ENCODE peak calls at places on chromosomes 7 and 10, in seven cellular contexts. One of them, this sample, is unnamed. For H3K4me1, the result is how much of the 10 kb centered on the place peaks cover.

GRCh38 chr7:101593556-101593955 is 35.5 kb downstream of the MYL10 start:
- DNase-seq in K562: no peak
- DNase-seq in HepG2: no peak
- DNase-seq in HCT116: no peak
- DNase-seq in H1: no peak
- DNase-seq in GM12878: no peak
- DNase-seq in SK-N-SH: no peak
- DNase-seq in this sample: no peak

GRCh38 chr7:99563650-99564049 is 5.2 kb downstream of the ZNF655 start:
- DNase-seq in K562: no peak
- DNase-seq in HepG2: no peak
- DNase-seq in HCT116: no peak
- DNase-seq in H1: no peak
- DNase-seq in GM12878: no peak
- DNase-seq in SK-N-SH: no peak
- DNase-seq in this sample: no peak

GRCh38 chr10:12202230-12202629 is 6.2 kb downstream of the CDC123 start:
- DNase-seq in K562: no peak
- DNase-seq in HepG2: no peak
- DNase-seq in HCT116: no peak
- DNase-seq in H1: no peak
- DNase-seq in GM12878: no peak
- DNase-seq in SK-N-SH: no peak
- DNase-seq in this sample: no peak

GRCh38 chr10:6009159-6009558 is 31.8 kb upstream of the IL15RA start:
- DNase-seq in K562: no peak
- DNase-seq in HepG2: no peak
- DNase-seq in HCT116: no peak
- DNase-seq in H1: no peak
- DNase-seq in GM12878: no peak
- DNase-seq in SK-N-SH: no peak
- DNase-seq in this sample: no peak

GRCh38 chr7:1368682-1369571 is 90.3 kb downstream of the MICALL2 start:
- DNase-seq in K562: peak
- DNase-seq in HepG2: peak
- DNase-seq in HCT116: peak
- DNase-seq in H1: peak
- DNase-seq in GM12878: no peak
- DNase-seq in SK-N-SH: peak
- DNase-seq in this sample: peak

GRCh38 chr10:11358046-11358445 is 253.4 kb downstream of the USP6NL start:
- DNase-seq in K562: no peak
- DNase-seq in HepG2: no peak
- DNase-seq in HCT116: no peak
- DNase-seq in H1: no peak
- DNase-seq in GM12878: no peak
- DNase-seq in SK-N-SH: no peak
- DNase-seq in this sample: no peak

GRCh38 chr7:107147464-107148214 is 21.2 kb upstream of the HBP1 start:
- DNase-seq in K562: peak
- DNase-seq in HepG2: peak
- DNase-seq in HCT116: peak
- DNase-seq in H1: no peak
- DNase-seq in GM12878: no peak
- DNase-seq in SK-N-SH: peak
- DNase-seq in this sample: no peak

GRCh38 chr10:30420266-30420665 is 13.7 kb upstream of the MAP3K8 start:
- DNase-seq in K562: no peak
- DNase-seq in HepG2: no peak
- DNase-seq in HCT116: no peak
- DNase-seq in H1: no peak
- DNase-seq in GM12878: no peak
- DNase-seq in SK-N-SH: no peak
- DNase-seq in this sample: no peak

GRCh38 chr10:86653987-86654386 is 360 bp upstream of the OPN4 start:
- DNase-seq in K562: no peak
- DNase-seq in HepG2: no peak
- DNase-seq in HCT116: no peak
- DNase-seq in H1: no peak
- DNase-seq in GM12878: no peak
- DNase-seq in SK-N-SH: no peak
- DNase-seq in this sample: no peak
- H3K4me1 ChIP-seq in K562: under half
- H3K4me1 ChIP-seq in HepG2: under half
- H3K4me1 ChIP-seq in HCT116: under half
- H3K4me1 ChIP-seq in H1: under half
- H3K4me1 ChIP-seq in GM12878: under half
- H3K4me1 ChIP-seq in SK-N-SH: under half
- H3K4me1 ChIP-seq in this sample: under half

DNA sequence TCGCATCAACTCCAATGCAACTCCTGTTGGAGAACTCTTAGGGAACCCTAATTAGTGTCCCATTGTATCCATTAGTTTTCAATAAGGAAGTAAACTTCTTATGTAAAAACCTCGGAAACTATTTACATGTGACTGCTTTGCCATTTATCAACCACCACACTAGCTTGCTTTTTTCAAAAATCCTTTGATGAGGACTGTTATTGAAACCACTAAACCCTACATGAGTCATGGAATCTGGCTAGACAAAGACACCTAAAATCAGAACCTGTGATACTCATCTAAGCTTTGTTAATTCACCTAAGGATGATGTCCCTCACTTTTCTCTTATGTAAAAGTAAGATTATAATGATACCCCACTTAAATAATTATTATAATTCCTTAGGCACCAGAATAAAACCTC is 414.1 kb upstream of the ETV1 start:
- DNase-seq in K562: no peak
- DNase-seq in HepG2: no peak
- DNase-seq in HCT116: no peak
- DNase-seq in H1: no peak
- DNase-seq in GM12878: no peak
- DNase-seq in SK-N-SH: no peak
- DNase-seq in this sample: peak
- TF ChIP-seq YY1 in K562: no peak
- TF ChIP-seq YY1 in HepG2: no peak
- TF ChIP-seq YY1 in HCT116: no peak
- TF ChIP-seq YY1 in H1: no peak
- TF ChIP-seq YY1 in GM12878: no peak
- TF ChIP-seq YY1 in SK-N-SH: no peak
- TF ChIP-seq YY1 in this sample: no peak

GRCh38 chr7:159040912-159041711 is 103.6 kb downstream of the VIPR2 start:
- DNase-seq in K562: no peak
- DNase-seq in HepG2: no peak
- DNase-seq in HCT116: no peak
- DNase-seq in H1: peak
- DNase-seq in GM12878: no peak
- DNase-seq in SK-N-SH: no peak
- DNase-seq in this sample: no peak

GRCh38 chr7:159038066-159038465 is 106.6 kb downstream of the VIPR2 start:
- DNase-seq in K562: no peak
- DNase-seq in HepG2: no peak
- DNase-seq in HCT116: no peak
- DNase-seq in H1: peak
- DNase-seq in GM12878: no peak
- DNase-seq in SK-N-SH: no peak
- DNase-seq in this sample: no peak

GRCh38 chr7:159039716-159040115 is 105.0 kb downstream of the VIPR2 start:
- DNase-seq in K562: no peak
- DNase-seq in HepG2: no peak
- DNase-seq in HCT116: no peak
- DNase-seq in H1: no peak
- DNase-seq in GM12878: no peak
- DNase-seq in SK-N-SH: no peak
- DNase-seq in this sample: no peak

GRCh38 chr7:159042084-159042483 is 102.6 kb downstream of the VIPR2 start:
- DNase-seq in K562: no peak
- DNase-seq in HepG2: no peak
- DNase-seq in HCT116: no peak
- DNase-seq in H1: peak
- DNase-seq in GM12878: no peak
- DNase-seq in SK-N-SH: no peak
- DNase-seq in this sample: no peak

DNA sequence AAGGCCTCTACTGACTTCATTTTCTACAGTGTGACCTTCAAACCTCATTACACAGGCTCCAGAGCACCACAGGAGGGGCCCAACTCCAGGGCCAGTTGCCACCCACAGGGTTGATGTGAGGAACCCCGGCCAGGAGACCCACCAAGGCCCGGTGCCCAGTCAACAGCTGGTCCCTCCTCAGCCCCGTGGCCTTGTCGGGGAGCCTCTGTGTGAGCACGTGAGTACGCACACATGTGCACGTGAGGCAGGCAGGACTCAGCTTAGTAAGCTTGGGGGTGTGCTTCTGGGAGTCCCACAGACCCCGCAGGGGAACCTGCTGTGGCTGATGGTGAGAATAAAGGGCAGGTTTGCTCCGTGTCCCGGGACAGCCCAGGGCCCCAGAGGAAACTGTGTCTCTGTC is 104.5 kb downstream of the VIPR2 start:
- DNase-seq in K562: no peak
- DNase-seq in HepG2: no peak
- DNase-seq in HCT116: no peak
- DNase-seq in H1: peak
- DNase-seq in GM12878: no peak
- DNase-seq in SK-N-SH: no peak
- DNase-seq in this sample: no peak
- H3K4me1 ChIP-seq in K562: under half
- H3K4me1 ChIP-seq in HepG2: under half
- H3K4me1 ChIP-seq in HCT116: under half
- H3K4me1 ChIP-seq in H1: under half
- H3K4me1 ChIP-seq in GM12878: under half
- H3K4me1 ChIP-seq in SK-N-SH: under half
- H3K4me1 ChIP-seq in this sample: under half

GRCh38 chr7:54814401-54814800 is 55.4 kb upstream of the SEC61G start:
- DNase-seq in K562: no peak
- DNase-seq in HepG2: no peak
- DNase-seq in HCT116: no peak
- DNase-seq in H1: no peak
- DNase-seq in GM12878: no peak
- DNase-seq in SK-N-SH: no peak
- DNase-seq in this sample: no peak

GRCh38 chr7:54811925-54812264 is 52.9 kb upstream of the SEC61G start:
- DNase-seq in K562: no peak
- DNase-seq in HepG2: no peak
- DNase-seq in HCT116: no peak
- DNase-seq in H1: no peak
- DNase-seq in GM12878: no peak
- DNase-seq in SK-N-SH: no peak
- DNase-seq in this sample: no peak

GRCh38 chr7:54811016-54811924 is 52.3 kb upstream of the SEC61G start:
- DNase-seq in K562: no peak
- DNase-seq in HepG2: no peak
- DNase-seq in HCT116: no peak
- DNase-seq in H1: no peak
- DNase-seq in GM12878: no peak
- DNase-seq in SK-N-SH: no peak
- DNase-seq in this sample: no peak

GRCh38 chr7:54812747-54813146 is 53.7 kb upstream of the SEC61G start:
- DNase-seq in K562: no peak
- DNase-seq in HepG2: no peak
- DNase-seq in HCT116: no peak
- DNase-seq in H1: no peak
- DNase-seq in GM12878: no peak
- DNase-seq in SK-N-SH: no peak
- DNase-seq in this sample: no peak

DNA sequence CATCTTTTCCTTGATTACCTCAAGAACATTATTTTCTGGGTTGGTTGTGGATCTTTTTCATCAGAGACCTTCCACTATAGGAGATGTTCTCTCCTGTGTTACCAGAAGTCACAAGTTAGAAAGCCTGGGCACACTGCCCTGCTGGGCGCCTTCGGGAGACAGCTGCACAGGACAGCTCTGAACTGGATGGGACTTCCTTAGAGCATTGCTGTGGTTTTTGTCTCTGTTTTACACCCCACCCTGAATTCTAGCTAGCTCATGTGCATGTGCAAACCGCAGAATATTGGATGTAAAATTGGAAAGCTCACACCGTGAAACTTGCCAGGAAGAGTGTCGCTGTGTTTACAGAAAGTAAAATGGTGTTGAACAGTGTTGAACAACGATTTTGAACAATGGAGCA is 54.4 kb upstream of the SEC61G start:
- DNase-seq in K562: no peak
- DNase-seq in HepG2: no peak
- DNase-seq in HCT116: no peak
- DNase-seq in H1: no peak
- DNase-seq in GM12878: no peak
- DNase-seq in SK-N-SH: no peak
- DNase-seq in this sample: no peak
- TF ChIP-seq YY1 in K562: no peak
- TF ChIP-seq YY1 in HepG2: no peak
- TF ChIP-seq YY1 in HCT116: no peak
- TF ChIP-seq YY1 in H1: no peak
- TF ChIP-seq YY1 in GM12878: no peak
- TF ChIP-seq YY1 in SK-N-SH: no peak
- TF ChIP-seq YY1 in this sample: no peak

GRCh38 chr10:604716-605631 is 84.5 kb downstream of the DIP2C start:
- DNase-seq in K562: no peak
- DNase-seq in HepG2: no peak
- DNase-seq in HCT116: no peak
- DNase-seq in H1: no peak
- DNase-seq in GM12878: no peak
- DNase-seq in SK-N-SH: no peak
- DNase-seq in this sample: no peak
- H3K4me1 ChIP-seq in K562: under half
- H3K4me1 ChIP-seq in HepG2: under half
- H3K4me1 ChIP-seq in HCT116: under half
- H3K4me1 ChIP-seq in H1: under half
- H3K4me1 ChIP-seq in GM12878: under half
- H3K4me1 ChIP-seq in SK-N-SH: under half
- H3K4me1 ChIP-seq in this sample: under half